ENCODE peak calls at places on chromosomes 1 and 21, in four cellular contexts. One of them, this sample, is unnamed.

GRCh38 chr1:217139513-217139912 is 416.3 kb upstream of the ESRRG start:
- DNase-seq in IMR-90: no peak
- DNase-seq in H1: no peak
- DNase-seq in H9: peak
- DNase-seq in this sample: peak

GRCh38 chr1:18644013-18644399 is 13.4 kb downstream of the PAX7 start:
- DNase-seq in H1: no peak
- DNase-seq in H9: no peak
- DNase-seq in IMR-90: no peak
- DNase-seq in this sample: no peak

GRCh38 chr1:85553936-85554335 is 26.6 kb upstream of the CCN1 start:
- DNase-seq in IMR-90: no peak
- DNase-seq in H1: no peak
- DNase-seq in H9: no peak
- DNase-seq in this sample: no peak

GRCh38 chr1:81008298-81008697 is 792.4 kb upstream of the ADGRL2 start:
- DNase-seq in H9: no peak
- DNase-seq in H1: no peak
- DNase-seq in IMR-90: no peak
- DNase-seq in this sample: no peak

GRCh38 chr1:217090073-217090911 is 367.1 kb upstream of the ESRRG start:
- DNase-seq in H1: no peak
- DNase-seq in IMR-90: no peak
- DNase-seq in H9: no peak
- DNase-seq in this sample: no peak

GRCh38 chr1:115052454-115053083 is 22.9 kb downstream of the TSHB start:
- DNase-seq in IMR-90: peak
- DNase-seq in H9: peak
- DNase-seq in H1: no peak
- DNase-seq in this sample: peak

GRCh38 chr1:3987669-3988235 is 87.7 kb upstream of the C1orf174 start:
- DNase-seq in H9: no peak
- DNase-seq in IMR-90: no peak
- DNase-seq in H1: no peak
- DNase-seq in this sample: no peak

GRCh38 chr1:211492511-211493132 is 660 bp upstream of the RD3 start:
- DNase-seq in H9: no peak
- DNase-seq in H1: no peak
- DNase-seq in IMR-90: no peak
- DNase-seq in this sample: no peak

GRCh38 chr1:98344726-98345125 is 316.8 kb upstream of the SNX7 start:
- DNase-seq in H9: no peak
- DNase-seq in H1: no peak
- DNase-seq in IMR-90: no peak
- DNase-seq in this sample: peak

GRCh38 chr1:154745286-154745731 is 124.8 kb downstream of the KCNN3 start:
- DNase-seq in H9: no peak
- DNase-seq in H1: no peak
- DNase-seq in IMR-90: no peak
- DNase-seq in this sample: no peak

GRCh38 chr1:198755715-198756114 is 116.9 kb downstream of the PTPRC start:
- DNase-seq in H9: no peak
- DNase-seq in IMR-90: no peak
- DNase-seq in H1: no peak
- DNase-seq in this sample: no peak

GRCh38 chr1:12577020-12577419 is 41.0 kb downstream of the DHRS3 start:
- DNase-seq in H1: no peak
- DNase-seq in H9: no peak
- DNase-seq in IMR-90: no peak
- DNase-seq in this sample: no peak

GRCh38 chr1:103516693-103517092 is 8.8 kb upstream of the RNPC3 start:
- DNase-seq in IMR-90: peak
- DNase-seq in H9: no peak
- DNase-seq in H1: no peak
- DNase-seq in this sample: no peak

GRCh38 chr1:43864111-43865045 is 69.2 kb upstream of the ARTN start:
- DNase-seq in H9: no peak
- DNase-seq in IMR-90: no peak
- DNase-seq in H1: no peak
- DNase-seq in this sample: no peak

GRCh38 chr1:110513511-110513910 is 5.5 kb downstream of the KCNA10 start:
- DNase-seq in IMR-90: no peak
- DNase-seq in H1: peak
- DNase-seq in H9: peak
- DNase-seq in this sample: peak

GRCh38 chr1:98086156-98086555 is 165.3 kb upstream of the DPYD start:
- DNase-seq in H1: no peak
- DNase-seq in IMR-90: peak
- DNase-seq in H9: no peak
- DNase-seq in this sample: peak

GRCh38 chr1:2451744-2452582 is 24.1 kb upstream of the PLCH2 start:
- DNase-seq in H1: no peak
- DNase-seq in IMR-90: peak
- DNase-seq in H9: no peak
- DNase-seq in this sample: no peak
- H4K5ac ChIP-seq in H1: no peak
- H4K5ac ChIP-seq in IMR-90: peak
- H4K5ac ChIP-seq in H9: no peak
- H4K5ac ChIP-seq in this sample: no peak

GRCh38 chr21:34202553-34203332 is 129.4 kb downstream of the MRPS6 start:
- DNase-seq in IMR-90: no peak
- DNase-seq in H1: no peak
- DNase-seq in H9: peak
- DNase-seq in this sample: peak
- H3K18ac ChIP-seq in IMR-90: no peak
- H3K18ac ChIP-seq in H1: peak
- H3K18ac ChIP-seq in H9: peak
- H3K18ac ChIP-seq in this sample: peak

GRCh38 chr1:116808476-116809180 is 54.4 kb downstream of the CD2 start:
- DNase-seq in H9: no peak
- DNase-seq in H1: no peak
- DNase-seq in IMR-90: no peak
- DNase-seq in this sample: no peak
- H3K27ac ChIP-seq in H9: no peak
- H3K27ac ChIP-seq in H1: no peak
- H3K27ac ChIP-seq in IMR-90: no peak
- H3K27ac ChIP-seq in this sample: no peak

GRCh38 chr1:45890078-45890477 is 86.7 kb downstream of the MAST2 start:
- DNase-seq in IMR-90: no peak
- DNase-seq in H9: no peak
- DNase-seq in H1: no peak
- DNase-seq in this sample: no peak

GRCh38 chr1:45883633-45884032 is 80.2 kb downstream of the MAST2 start:
- DNase-seq in IMR-90: peak
- DNase-seq in H9: no peak
- DNase-seq in H1: no peak
- DNase-seq in this sample: no peak

GRCh38 chr1:45886229-45886628 is 82.8 kb downstream of the MAST2 start:
- DNase-seq in H1: no peak
- DNase-seq in H9: no peak
- DNase-seq in IMR-90: no peak
- DNase-seq in this sample: no peak

GRCh38 chr1:45884700-45885099 is 81.3 kb downstream of the MAST2 start:
- DNase-seq in H9: no peak
- DNase-seq in H1: no peak
- DNase-seq in IMR-90: peak
- DNase-seq in this sample: no peak

GRCh38 chr1:45887156-45887842 is 83.9 kb downstream of the MAST2 start:
- DNase-seq in IMR-90: no peak
- DNase-seq in H1: no peak
- DNase-seq in H9: no peak
- DNase-seq in this sample: no peak
- H4K5ac ChIP-seq in IMR-90: no peak
- H4K5ac ChIP-seq in H1: no peak
- H4K5ac ChIP-seq in H9: no peak
- H4K5ac ChIP-seq in this sample: no peak

This sample was measured in mesendoderm.